ENCODE peak calls at places on chromosomes 13 and 19, in ten cellular contexts. A is IMR-90; R is SK-N-SH; J is effector memory CD4-positive, alpha-beta T cell; G is lower lobe of right lung; E is AG04450; P is uterus; V is lung; U is psoas muscle; Q is CD4-positive, alpha-beta memory T cell. O is an unnamed sample.

GRCh38 chr13:42272115-42272756 is at the start of gene AKAP11:
- DNase-seq in Q (no peak), P (no peak), E (no peak), G (peak; percentile 72), V (peak; percentile 30), J (no peak), A (peak; percentile 28), R (no peak), U (peak; percentile 72), O (peak; percentile 86)

GRCh38 chr13:113926301-113926761 is 47.5 kb downstream of the C13orf46 start:
- DNase-seq in G (no peak), E (no peak), R (no peak), P (peak; percentile 33), J (no peak), A (peak; percentile 60), Q (no peak), V (no peak), U (peak; percentile 66), O (no peak)

GRCh38 chr19:457636-458035 is 3.2 kb downstream of the SHC2 start:
- DNase-seq in R (no peak), J (no peak), E (no peak), Q (no peak), V (no peak), A (no peak), G (no peak), P (no peak), U (peak; percentile 42), O (no peak)

GRCh38 chr19:46446021-46446420 is 17.3 kb upstream of the PNMA8C start:
- DNase-seq in A (no peak), E (no peak), J (no peak), V (no peak), Q (no peak), G (no peak), U (no peak), P (no peak), R (no peak), O (peak; percentile 51)

GRCh38 chr19:18430417-18431144 is 7.4 kb downstream of the ISYNA1 start:
- DNase-seq in U (no peak), P (no peak), R (no peak), E (no peak), J (no peak), G (no peak), Q (no peak), V (no peak), A (no peak), O (peak; percentile 57)

GRCh38 chr19:3658004-3658822 is 31.6 kb upstream of the CACTIN start:
- DNase-seq in A (no peak), U (no peak), R (no peak), V (no peak), P (no peak), J (no peak), E (no peak), Q (no peak), G (no peak), O (no peak)

GRCh38 chr19:14439014-14439413 is 5.9 kb downstream of the PKN1 start:
- DNase-seq in P (no peak), G (no peak), Q (no peak), R (no peak), U (no peak), J (no peak), V (no peak), E (no peak), A (no peak), O (no peak)

GRCh38 chr13:109749365-109749764 is 37.0 kb downstream of the IRS2 start:
- DNase-seq in R (no peak), U (no peak), P (no peak), G (no peak), E (no peak), V (no peak), J (no peak), A (no peak), Q (no peak), O (no peak)

GRCh38 chr13:40389081-40389641 is 277.3 kb downstream of the FOXO1 start:
- DNase-seq in A (no peak), E (no peak), V (no peak), R (no peak), G (no peak), P (no peak), Q (peak; percentile 60), J (no peak), U (no peak), O (no peak)

GRCh38 chr19:3644351-3645066 is 17.9 kb upstream of the CACTIN start:
- DNase-seq in V (no peak), Q (no peak), G (no peak), U (no peak), J (no peak), E (no peak), A (peak; percentile 49), P (no peak), R (no peak), O (no peak)

GRCh38 chr19:58409010-58409790 is 751 bp downstream of the ZNF584 start:
- DNase-seq in P (no peak), V (no peak), A (peak; percentile 22), Q (no peak), U (no peak), E (no peak), R (peak; percentile 79), G (no peak), J (no peak), O (no peak)

GRCh38 chr19:48844472-48844871 is 8.2 kb upstream of the HSD17B14 start:
- DNase-seq in Q (no peak), E (peak; percentile 16), P (no peak), R (peak; percentile 63), A (peak; percentile 68), V (no peak), G (no peak), U (no peak), J (no peak), O (no peak)

GRCh38 chr19:47381653-47382279 is 32.7 kb downstream of the DHX34 start:
- DNase-seq in U (no peak), G (peak; percentile 80), Q (no peak), R (no peak), P (no peak), V (no peak), A (no peak), E (no peak), J (no peak), O (no peak)

GRCh38 chr13:101875717-101876393 is 423.4 kb downstream of the ITGBL1 start:
- DNase-seq in J (no peak), A (peak; percentile 55), U (no peak), V (no peak), R (no peak), P (no peak), Q (no peak), E (peak; percentile 0), G (no peak), O (no peak)

GRCh38 chr13:77298403-77298802 is 28.5 kb downstream of the MYCBP2 start:
- DNase-seq in G (no peak), R (no peak), V (no peak), U (no peak), J (no peak), A (no peak), Q (no peak), E (no peak), P (no peak), O (no peak)

DNA sequence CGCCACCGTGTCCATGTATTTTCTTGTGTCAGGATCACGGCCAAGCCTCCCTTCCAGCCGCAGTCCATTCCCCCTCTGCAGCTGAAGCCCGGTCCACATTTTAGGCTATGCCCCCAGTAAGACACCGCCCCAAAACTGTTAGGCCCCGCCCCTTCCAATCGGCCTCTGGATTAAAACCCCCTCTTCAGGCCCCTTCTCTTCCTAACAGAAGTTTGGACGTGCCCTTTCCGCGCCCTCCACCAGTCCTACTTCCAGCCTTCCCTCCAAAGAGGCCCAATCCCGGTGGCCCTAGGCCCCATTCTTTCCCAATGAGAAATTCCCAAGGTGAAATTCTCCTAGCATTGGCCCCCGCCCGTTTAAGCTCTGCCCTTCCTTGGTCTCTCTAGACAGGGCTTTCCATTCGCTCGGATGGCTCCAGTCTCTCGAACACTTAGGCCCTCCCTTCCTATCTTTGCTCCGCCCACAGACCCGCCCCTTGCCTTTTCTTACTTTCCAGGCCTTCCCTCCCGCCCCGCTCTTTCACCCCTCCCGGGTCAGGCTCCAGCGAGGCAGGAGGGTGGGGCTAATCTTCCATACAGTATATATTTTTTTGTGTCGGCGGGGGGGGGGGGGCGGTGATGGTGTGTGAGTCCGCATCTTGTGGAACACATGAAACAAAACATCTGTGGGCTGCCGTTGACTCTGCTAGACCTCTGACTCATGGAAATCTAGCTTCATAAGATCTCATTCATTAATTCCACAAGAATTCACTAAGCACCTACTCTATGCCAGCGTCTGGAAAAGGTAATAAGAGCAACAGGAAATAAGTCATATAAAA is 13.6 kb downstream of the LTBP4 start:
- DNase-seq in G (peak; percentile 86), P (peak; percentile 90), U (peak; percentile 84), V (peak; percentile 76), E (peak; percentile 96), A (peak; percentile 99), Q (peak; percentile 61), J (peak; percentile 70), R (peak; percentile 51), O (peak; percentile 90)
- H3K4me3 ChIP-seq in G (peak overlapping the region; percentile 59), P (peak overlapping the region; percentile 49), U (peak overlapping the region; percentile 58), V (no peak overlapping the region), E (peak overlapping the region; percentile 88), A (peak overlapping the region; percentile 64), Q (peak overlapping the region; percentile 93), J (peak overlapping the region; percentile 72), R (no peak overlapping the region), O (no peak overlapping the region)

GRCh38 chr19:7766535-7766934 is 3.5 kb downstream of the CLEC4M start:
- DNase-seq in A (no peak), J (no peak), G (no peak), E (no peak), R (no peak), U (no peak), P (no peak), V (no peak), Q (no peak), O (peak; percentile 32)
- H3K27ac ChIP-seq in A (no peak overlapping the region), J (no peak overlapping the region), G (no peak overlapping the region), E (no peak overlapping the region), R (no peak overlapping the region), U (no peak overlapping the region), P (no peak overlapping the region), V (no peak overlapping the region), Q (no peak overlapping the region), O (no peak overlapping the region)

GRCh38 chr13:30376426-30377311 is 45.6 kb upstream of the UBE2L5 start:
- DNase-seq in R (no peak), Q (peak; percentile 77), G (no peak), E (no peak), V (peak; percentile 74), U (no peak), A (no peak), P (no peak), J (peak; percentile 55), O (no peak)
- H3K4me3 ChIP-seq in R (no peak overlapping the region), Q (peak overlapping the region; percentile 15), G (no peak overlapping the region), E (no peak overlapping the region), V (no peak overlapping the region), U (no peak overlapping the region), A (no peak overlapping the region), P (no peak overlapping the region), J (peak overlapping the region; percentile 40), O (no peak overlapping the region)

GRCh38 chr19:17376935-17377600 is at the start of gene PLVAP:
- DNase-seq in R (no peak), V (no peak), J (no peak), E (no peak), Q (no peak), A (no peak), U (no peak), G (peak; percentile 50), P (no peak), O (no peak)
- H3K27ac ChIP-seq in R (no peak within 1 kb of the TSS), V (peak within 1 kb of the TSS; percentile 40), J (no peak within 1 kb of the TSS), E (no peak within 1 kb of the TSS), Q (no peak within 1 kb of the TSS), A (no peak within 1 kb of the TSS), U (peak within 1 kb of the TSS; percentile 10), G (no peak within 1 kb of the TSS), P (no peak within 1 kb of the TSS), O (no peak within 1 kb of the TSS)